ENCODE peak calls at places on chromosomes 6 and 20, in seven cellular contexts. N is tibial nerve; P is NT2/D1; J is GM06990; T is neuronal stem cell; I is naive thymus-derived CD4-positive, alpha-beta T cell; D is pancreas. O is an unnamed sample. For H3K36me3, the result is how much of the 10 kb centered on the place peaks cover.

GRCh38 chr6:144036064-144036873 is 28.2 kb upstream of the PLAGL1 start:
- DNase-seq in N (no peak), P (no peak), J (peak), T (peak), I (no peak), D (no peak), O (no peak)

GRCh38 chr6:12137480-12137879 is 125.4 kb downstream of the HIVEP1 start:
- DNase-seq in N (peak), P (no peak), J (no peak), T (no peak), I (no peak), D (peak), O (no peak)

GRCh38 chr20:46260480-46260879 is 47.8 kb downstream of the CDH22 start:
- DNase-seq in N (no peak), P (no peak), J (no peak), T (no peak), I (no peak), D (no peak), O (no peak)

GRCh38 chr20:39534846-39535245 is 572.7 kb downstream of the DHX35 start:
- DNase-seq in N (no peak), P (no peak), J (no peak), T (no peak), I (no peak), D (no peak), O (no peak)

GRCh38 chr20:11906626-11907480 is 10.8 kb upstream of the BTBD3 start:
- DNase-seq in N (no peak), P (no peak), J (no peak), T (no peak), I (no peak), D (no peak), O (no peak)

GRCh38 chr6:30163090-30163917 is at the start of gene TRIM15:
- DNase-seq in N (no peak), P (no peak), J (no peak), T (no peak), I (peak), D (no peak), O (no peak)

GRCh38 chr20:58169441-58169840 is 59.0 kb downstream of the ANKRD60 start:
- DNase-seq in N (no peak), P (no peak), J (no peak), T (no peak), I (no peak), D (no peak), O (no peak)

GRCh38 chr6:82178084-82178758 is 69.3 kb downstream of the IBTK start:
- DNase-seq in N (no peak), P (no peak), J (no peak), T (no peak), I (no peak), D (no peak), O (no peak)

GRCh38 chr6:13765570-13765969 is 48.8 kb downstream of the MCUR1 start:
- DNase-seq in N (no peak), P (no peak), J (no peak), T (no peak), I (no peak), D (no peak), O (no peak)

GRCh38 chr6:150270330-150271052 is 98.3 kb upstream of the IYD start:
- DNase-seq in N (no peak), P (no peak), J (no peak), T (no peak), I (no peak), D (no peak), O (no peak)

GRCh38 chr20:26276811-26277210 is 580.2 kb upstream of the ZNF337 start:
- DNase-seq in N (no peak), P (no peak), J (no peak), T (no peak), I (no peak), D (no peak), O (no peak)

GRCh38 chr6:99545442-99545841 is 23.0 kb downstream of the CCNC start:
- DNase-seq in N (no peak), P (no peak), J (no peak), T (no peak), I (no peak), D (no peak), O (no peak)
- H3K36me3 ChIP-seq in N (under half), P (half or more), J (under half), T (half or more), I (under half), D (under half), O (under half)

DNA sequence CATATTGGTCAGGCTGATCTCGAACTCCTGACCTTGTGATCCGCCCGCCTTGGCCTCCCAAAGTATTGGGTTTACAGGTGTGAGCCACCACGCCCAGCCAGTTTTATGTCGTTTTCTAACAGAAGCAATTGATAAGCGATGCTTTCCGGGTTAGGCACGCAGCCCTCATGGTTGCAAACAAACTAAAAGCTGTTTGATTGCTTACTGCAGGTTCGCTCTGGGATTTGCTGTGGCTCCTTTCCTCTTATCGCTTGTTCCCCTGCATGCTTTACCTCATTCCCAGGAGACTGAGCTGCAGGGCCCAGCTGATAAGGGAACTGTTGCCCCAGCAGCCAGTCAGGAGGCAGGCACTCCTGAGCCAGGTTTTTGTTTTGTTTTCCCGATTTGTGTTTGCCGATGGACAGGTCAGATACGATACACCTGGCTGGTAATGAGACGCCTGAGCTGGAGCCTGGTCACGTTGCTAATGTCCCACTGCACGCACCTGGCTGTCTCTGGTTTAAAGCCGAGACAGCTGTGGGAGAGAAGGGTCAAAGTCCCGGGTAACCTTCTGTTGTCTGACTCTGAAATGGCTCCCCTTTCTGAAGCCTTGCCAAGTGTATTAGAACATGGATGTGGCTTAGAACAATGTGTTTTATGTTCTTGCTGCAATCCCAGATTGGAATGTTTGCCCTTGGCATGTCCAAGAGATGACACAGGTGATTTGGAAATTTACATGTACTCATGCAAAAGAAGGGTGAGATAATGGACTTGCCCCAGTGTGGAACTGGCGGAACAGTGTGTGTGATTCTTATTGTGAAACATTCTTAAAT is 19.9 kb downstream of the DSP start:
- DNase-seq in N (no peak), P (no peak), J (no peak), T (no peak), I (no peak), D (peak), O (no peak)
- H3K36me3 ChIP-seq in N (under half), P (half or more), J (under half), T (under half), I (under half), D (under half), O (under half)

GRCh38 chr6:56481957-56482356 is 160.7 kb downstream of the DST start:
- DNase-seq in N (no peak), P (no peak), J (no peak), T (no peak), I (no peak), D (no peak), O (no peak)
- H3K36me3 ChIP-seq in N (under half), P (under half), J (under half), T (half or more), I (under half), D (under half), O (under half)

DNA sequence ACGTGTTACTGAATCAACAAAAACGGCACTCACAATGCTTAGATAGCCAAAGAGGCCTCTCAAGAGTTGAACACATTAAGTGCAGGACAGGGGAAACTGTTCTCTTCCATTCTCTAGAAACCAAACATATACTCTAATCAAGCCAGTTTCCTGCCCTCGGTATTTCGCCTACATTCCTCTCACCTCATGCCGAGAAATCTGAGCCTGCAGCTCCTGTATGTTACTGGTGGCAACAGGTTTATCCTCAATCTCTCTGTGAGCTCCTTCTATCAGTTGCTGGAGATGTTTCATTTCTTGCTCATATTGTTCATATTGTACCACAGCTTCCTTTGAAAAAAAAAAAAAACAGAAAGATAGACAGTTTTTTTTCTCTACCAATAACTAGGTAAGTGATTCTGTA is 328.9 kb downstream of the SYNE1 start:
- DNase-seq in N (no peak), P (no peak), J (no peak), T (no peak), I (no peak), D (no peak), O (no peak)
- H3K36me3 ChIP-seq in N (under half), P (under half), J (under half), T (under half), I (under half), D (under half), O (under half)

GRCh38 chr20:50133041-50133440 is 20.1 kb upstream of the UBE2V1 start:
- DNase-seq in N (no peak), P (no peak), J (no peak), T (no peak), I (no peak), D (no peak), O (no peak)

GRCh38 chr20:50129662-50130345 is 16.9 kb upstream of the UBE2V1 start:
- DNase-seq in N (no peak), P (no peak), J (no peak), T (no peak), I (no peak), D (no peak), O (no peak)

GRCh38 chr20:50128520-50128905 is 15.6 kb upstream of the UBE2V1 start:
- DNase-seq in N (no peak), P (no peak), J (no peak), T (no peak), I (no peak), D (no peak), O (no peak)

GRCh38 chr20:50130346-50130703 is 17.4 kb upstream of the UBE2V1 start:
- DNase-seq in N (no peak), P (no peak), J (no peak), T (no peak), I (no peak), D (no peak), O (no peak)

GRCh38 chr20:50130995-50131394 is 18.0 kb upstream of the UBE2V1 start:
- DNase-seq in N (no peak), P (no peak), J (no peak), T (no peak), I (no peak), D (no peak), O (no peak)
- H3K36me3 ChIP-seq in N (under half), P (half or more), J (under half), T (half or more), I (under half), D (under half), O (half or more)

DNA sequence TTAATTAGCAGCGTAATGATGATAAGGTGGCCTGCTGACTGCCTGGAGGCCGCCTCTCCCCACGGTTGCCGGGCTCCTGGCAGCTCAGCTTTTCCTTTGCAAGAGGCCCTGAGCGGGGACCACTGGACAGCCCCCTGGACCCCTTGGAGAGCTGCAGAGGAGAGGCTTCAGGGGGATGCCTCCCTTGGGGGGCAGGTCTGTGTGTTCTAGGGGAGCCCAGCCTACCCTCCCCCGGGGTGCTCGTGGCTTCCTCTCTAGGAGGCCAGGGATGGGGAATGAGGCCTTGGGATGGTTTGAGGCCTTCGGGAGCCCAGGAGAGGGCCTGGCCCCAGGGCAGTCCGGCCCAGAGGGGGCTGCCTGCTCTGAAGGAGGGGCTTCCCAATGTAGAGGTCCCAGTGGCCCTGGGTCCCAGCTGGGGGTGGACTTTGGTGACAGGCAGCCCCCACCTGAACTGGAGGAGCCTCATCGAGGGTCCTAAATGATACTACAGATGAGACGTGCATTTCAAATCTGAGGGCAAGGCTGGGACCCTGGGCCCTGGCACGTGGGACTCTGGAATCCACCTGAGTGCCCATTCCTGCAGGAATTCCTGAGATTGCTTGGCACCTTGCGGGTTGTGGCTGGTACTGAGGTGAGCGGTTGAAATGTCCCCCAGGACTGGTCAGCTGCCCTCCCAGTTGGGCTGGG is 66.4 kb upstream of the BHLHE23 start:
- DNase-seq in N (no peak), P (no peak), J (no peak), T (no peak), I (no peak), D (no peak), O (no peak)
- H3K36me3 ChIP-seq in N (under half), P (under half), J (under half), T (under half), I (under half), D (under half), O (under half)

DNA sequence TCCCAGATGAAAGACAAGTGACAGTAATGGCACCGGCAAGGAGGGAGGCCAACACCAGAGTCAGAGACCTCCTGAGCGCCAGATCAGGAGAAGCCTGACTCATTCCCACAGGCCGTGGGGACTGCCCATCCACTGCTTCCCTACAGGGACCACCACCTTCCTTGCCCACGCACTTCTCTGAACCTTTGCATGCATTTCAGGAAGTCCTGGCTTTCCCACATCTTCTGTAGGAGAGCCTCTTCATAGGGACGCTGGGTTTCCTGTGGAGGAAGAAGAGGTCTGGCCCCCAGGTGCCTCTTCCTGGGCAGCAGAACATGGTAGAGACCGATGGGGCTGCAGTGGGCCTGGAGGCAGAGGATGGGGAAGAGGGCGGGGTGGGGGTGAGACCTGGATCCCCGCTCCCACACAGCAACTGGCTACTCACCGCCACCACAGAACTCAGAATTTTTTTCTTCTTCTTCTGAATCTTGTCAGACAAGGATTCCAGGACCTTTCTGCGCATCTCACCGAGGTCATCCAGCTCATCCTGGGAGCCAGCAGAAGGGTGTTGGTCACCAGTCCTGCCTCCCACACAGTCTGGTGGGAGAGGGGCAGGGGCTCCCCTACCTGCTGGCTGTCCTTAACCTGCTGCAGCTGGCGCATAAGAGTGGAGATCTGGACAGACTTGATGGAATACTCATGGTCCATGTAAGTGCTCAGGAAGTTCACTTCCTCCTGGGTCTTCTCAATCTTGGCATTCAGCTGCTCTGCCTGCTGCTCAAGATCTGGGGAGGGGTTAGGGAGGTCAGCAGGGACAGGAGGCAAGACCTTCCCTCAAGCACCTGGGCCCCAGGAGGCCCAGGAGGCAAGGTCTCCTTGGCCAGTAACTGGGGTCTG is 13.7 kb downstream of the C20orf96 start:
- DNase-seq in N (no peak), P (no peak), J (no peak), T (no peak), I (no peak), D (no peak), O (no peak)
- H3K36me3 ChIP-seq in N (under half), P (under half), J (under half), T (half or more), I (under half), D (under half), O (under half)